ENCODE peak calls at places on chromosomes 2 and 18, in four cellular contexts. H, Z, A and I are unnamed samples.
A peak's percentile ranks its signal among the peaks of the same experiment; 100 is the strongest.

GRCh38 chr2:160803881-160804280 is 310.3 kb upstream of the RBMS1 start:
- DNase-seq in H (no peak), Z (no peak), A (no peak), I (no peak)

GRCh38 chr18:79540161-79540913 is 139.3 kb upstream of the CTDP1 start:
- DNase-seq in H (no peak), Z (no peak), A (no peak), I (no peak)

GRCh38 chr2:169782513-169782912 is 16.2 kb upstream of the SSB start:
- DNase-seq in H (no peak), Z (no peak), A (no peak), I (no peak)

GRCh38 chr2:127592761-127593227 is 53.2 kb upstream of the GPR17 start:
- DNase-seq in H (no peak), Z (no peak), A (no peak), I (no peak)

GRCh38 chr18:46538376-46538775 is 118.6 kb downstream of the LOXHD1 start:
- DNase-seq in H (no peak), Z (no peak), A (no peak), I (no peak)

GRCh38 chr2:190507135-190507534 is 27.4 kb downstream of the NEMP2 start:
- DNase-seq in H (no peak), Z (no peak), A (no peak), I (no peak)

GRCh38 chr2:193793914-193794313 is 1599.2 kb upstream of the TMEFF2 start:
- DNase-seq in H (no peak), Z (no peak), A (no peak), I (no peak)

GRCh38 chr2:208360259-208361076 is 46.1 kb upstream of the PTH2R start:
- DNase-seq in H (no peak), Z (no peak), A (no peak), I (no peak)

GRCh38 chr18:22467760-22468553 is 50.2 kb upstream of the CTAGE1 start:
- DNase-seq in H (no peak), Z (no peak), A (peak; percentile 54), I (no peak)

GRCh38 chr18:79916546-79917350 is 34.7 kb downstream of the SLC66A2 start:
- DNase-seq in H (no peak), Z (no peak), A (no peak), I (no peak)

GRCh38 chr2:46793423-46794416 is 121.9 kb downstream of the MCFD2 start:
- DNase-seq in H (peak; percentile 33), Z (no peak), A (no peak), I (no peak)

GRCh38 chr2:69685321-69686048 is 41.9 kb upstream of the AAK1 start:
- DNase-seq in H (peak; percentile 62), Z (no peak), A (no peak), I (no peak)

GRCh38 chr2:41967426-41968181 is 80.2 kb upstream of the PKDCC start:
- DNase-seq in H (no peak), Z (no peak), A (no peak), I (no peak)

GRCh38 chr2:161373939-161374338 is 42.2 kb upstream of the TBR1 start:
- DNase-seq in H (no peak), Z (no peak), A (no peak), I (no peak)

GRCh38 chr18:73962251-73962650 is 185.4 kb downstream of the FBXO15 start:
- DNase-seq in H (no peak), Z (no peak), A (no peak), I (no peak)

GRCh38 chr2:133710613-133711012 is 142.3 kb upstream of the NCKAP5 start:
- DNase-seq in H (no peak), Z (no peak), A (no peak), I (no peak)

GRCh38 chr2:86223682-86224560 is 24.7 kb downstream of the MRPL35 start:
- DNase-seq in H (no peak), Z (no peak), A (no peak), I (no peak)

GRCh38 chr2:222304737-222305509 is 6.1 kb upstream of the PAX3 start:
- DNase-seq in H (no peak), Z (no peak), A (no peak), I (no peak)

GRCh38 chr2:20614201-20615045 is 36.5 kb downstream of the HS1BP3 start:
- DNase-seq in H (peak; percentile 73), Z (no peak), A (no peak), I (no peak)

GRCh38 chr2:168641636-168642035 is 160.8 kb upstream of the NOSTRIN start:
- DNase-seq in H (no peak), Z (no peak), A (no peak), I (no peak)

GRCh38 chr18:51622676-51623075 is 425.2 kb upstream of the MEX3C start:
- DNase-seq in H (no peak), Z (no peak), A (no peak), I (peak; percentile 16)

GRCh38 chr2:176079851-176080539 is 3.8 kb downstream of the EVX2 start:
- DNase-seq in H (no peak), Z (no peak), A (peak; percentile 84), I (peak; percentile 90)
- TF ChIP-seq NR2C2 in H (no peak), Z (no peak), A (no peak), I (no peak)

DNA sequence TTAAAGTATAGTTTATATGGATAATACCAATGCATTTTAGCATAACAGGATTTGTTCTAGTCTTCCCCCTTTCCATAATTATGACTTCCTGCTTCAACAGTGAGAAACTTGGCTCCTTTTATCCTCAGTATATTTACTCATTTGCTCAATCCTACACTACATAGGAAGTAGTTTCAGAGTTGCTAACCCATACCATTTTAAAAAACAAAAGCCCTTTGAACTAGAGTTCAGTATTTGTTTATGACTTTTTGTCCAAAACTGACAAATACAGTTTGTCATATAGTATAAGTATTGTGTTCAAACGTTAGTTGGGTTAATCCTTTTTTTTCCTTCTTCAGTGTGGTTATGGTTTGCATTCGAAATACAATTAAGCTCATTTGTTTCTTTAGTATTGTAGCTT is 5.9 kb upstream of the DNAJC27 start:
- DNase-seq in H (peak; percentile 45), Z (no peak), A (no peak), I (no peak)
- TF ChIP-seq NR2C2 in H (no peak), Z (no peak), A (no peak), I (no peak)

GRCh38 chr2:218671654-218672566 is at the start of the genes RNF25 and STK36:
- DNase-seq in H (peak; percentile 91), Z (peak; percentile 42), A (peak; percentile 84), I (peak; percentile 85)

DNA sequence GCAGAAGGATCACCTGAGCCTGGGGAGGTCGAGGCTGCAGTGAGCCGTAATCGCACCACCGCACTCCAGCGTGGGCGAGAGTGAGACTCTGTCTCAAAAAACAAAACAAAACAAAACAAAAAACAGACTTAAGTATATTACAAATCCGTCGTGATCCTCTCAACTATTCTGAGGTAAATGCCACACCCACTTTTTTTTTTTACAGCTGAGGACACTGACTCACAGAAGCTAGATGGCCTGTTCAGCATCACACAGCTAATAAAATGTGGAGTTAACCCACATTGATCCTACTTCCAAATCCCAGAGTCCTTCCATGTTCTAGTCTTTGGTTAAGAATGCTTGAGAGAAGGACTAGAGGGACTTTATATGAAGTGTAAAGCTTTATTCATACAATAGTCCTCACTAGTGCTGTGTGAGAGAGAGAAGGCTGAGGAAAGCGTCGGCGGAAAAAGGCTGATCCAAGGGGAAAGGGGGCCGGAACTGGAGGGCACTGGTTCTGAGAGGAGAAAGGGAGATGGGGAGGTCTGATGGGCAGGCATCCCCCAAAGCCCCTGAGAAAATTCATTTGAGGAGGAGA is 637 bp downstream of the RNF25 start:
- DNase-seq in H (no peak), Z (no peak), A (peak; percentile 9), I (no peak)
- TF ChIP-seq NR2C2 in H (no peak), Z (no peak), A (no peak), I (no peak)

GRCh38 chr2:241636182-241636982 is 576 bp downstream of the THAP4 start:
- DNase-seq in H (peak; percentile 49), Z (no peak), A (peak; percentile 42), I (peak; percentile 64)
- TF ChIP-seq NR2C2 in H (no peak), Z (no peak), A (no peak), I (no peak)

GRCh38 chr2:100527420-100528015 is 35.3 kb upstream of the PDCL3 start:
- DNase-seq in H (no peak), Z (no peak), A (no peak), I (no peak)
- TF ChIP-seq NR2C2 in H (no peak), Z (no peak), A (no peak), I (no peak)